ENCODE peak calls at places on chromosomes 6 and 20, in six cellular contexts. O is ovary, G is IMR-90, D is NB4, E is stomach, U is H1. I is an unnamed sample.

GRCh38 chr6:109687271-109687721 is 3.7 kb downstream of the AK9 start:
- DNase-seq in O (no peak), G (peak), D (peak), E (no peak), U (no peak), I (no peak)

GRCh38 chr6:127192911-127193503 is 73.7 kb upstream of the RNF146 start:
- DNase-seq in O (no peak), G (peak), D (peak), E (no peak), U (no peak), I (no peak)

GRCh38 chr20:40757087-40757486 is 68.1 kb upstream of the MAFB start:
- DNase-seq in O (no peak), G (no peak), D (no peak), E (no peak), U (no peak), I (no peak)

GRCh38 chr6:144474290-144474689 is 189.2 kb downstream of the UTRN start:
- DNase-seq in O (no peak), G (no peak), D (no peak), E (no peak), U (no peak), I (no peak)

GRCh38 chr6:63997727-63998126 is 362.1 kb downstream of the PHF3 start:
- DNase-seq in O (no peak), G (peak), D (no peak), E (no peak), U (no peak), I (no peak)

GRCh38 chr6:163417595-163417994 is 3.1 kb downstream of the QKI start:
- DNase-seq in O (no peak), G (no peak), D (peak), E (no peak), U (no peak), I (no peak)

GRCh38 chr6:148693882-148694484 is 52.8 kb upstream of the UST start:
- DNase-seq in O (no peak), G (no peak), D (peak), E (no peak), U (no peak), I (no peak)

GRCh38 chr6:135624402-135625297 is 127.1 kb upstream of the AHI1 start:
- DNase-seq in O (no peak), G (peak), D (no peak), E (no peak), U (no peak), I (no peak)

GRCh38 chr20:57568960-57569359 is 8.1 kb downstream of the PCK1 start:
- DNase-seq in O (no peak), G (no peak), D (no peak), E (no peak), U (no peak), I (no peak)

GRCh38 chr20:47148059-47148458 is 208.4 kb downstream of the ZMYND8 start:
- DNase-seq in O (no peak), G (no peak), D (no peak), E (no peak), U (no peak), I (no peak)

GRCh38 chr6:158399040-158399700 is 86.9 kb downstream of the TULP4 start:
- DNase-seq in O (no peak), G (no peak), D (no peak), E (no peak), U (no peak), I (no peak)

GRCh38 chr6:78253618-78254017 is 600.8 kb downstream of the MEI4 start:
- DNase-seq in O (no peak), G (no peak), D (no peak), E (no peak), U (no peak), I (no peak)

GRCh38 chr6:157080986-157081391 is 242.3 kb downstream of the TMEM242 start:
- DNase-seq in O (no peak), G (no peak), D (no peak), E (no peak), U (no peak), I (no peak)

GRCh38 chr6:133951881-133952814 is 876 bp upstream of the TBPL1 start:
- DNase-seq in O (peak), G (peak), D (peak), E (peak), U (no peak), I (peak)

GRCh38 chr6:124076336-124077048 is 272.8 kb downstream of the NKAIN2 start:
- DNase-seq in O (no peak), G (no peak), D (no peak), E (no peak), U (no peak), I (no peak)

GRCh38 chr6:82872092-82872635 is 193.5 kb downstream of the UBE3D start:
- DNase-seq in O (no peak), G (no peak), D (no peak), E (no peak), U (no peak), I (no peak)

GRCh38 chr20:32456869-32457421 is 98.8 kb downstream of the ASXL1 start:
- DNase-seq in O (peak), G (peak), D (peak), E (peak), U (no peak), I (no peak)

GRCh38 chr6:1244941-1245340 is 67.0 kb upstream of the FOXQ1 start:
- DNase-seq in O (no peak), G (no peak), D (no peak), E (no peak), U (no peak), I (no peak)

DNA sequence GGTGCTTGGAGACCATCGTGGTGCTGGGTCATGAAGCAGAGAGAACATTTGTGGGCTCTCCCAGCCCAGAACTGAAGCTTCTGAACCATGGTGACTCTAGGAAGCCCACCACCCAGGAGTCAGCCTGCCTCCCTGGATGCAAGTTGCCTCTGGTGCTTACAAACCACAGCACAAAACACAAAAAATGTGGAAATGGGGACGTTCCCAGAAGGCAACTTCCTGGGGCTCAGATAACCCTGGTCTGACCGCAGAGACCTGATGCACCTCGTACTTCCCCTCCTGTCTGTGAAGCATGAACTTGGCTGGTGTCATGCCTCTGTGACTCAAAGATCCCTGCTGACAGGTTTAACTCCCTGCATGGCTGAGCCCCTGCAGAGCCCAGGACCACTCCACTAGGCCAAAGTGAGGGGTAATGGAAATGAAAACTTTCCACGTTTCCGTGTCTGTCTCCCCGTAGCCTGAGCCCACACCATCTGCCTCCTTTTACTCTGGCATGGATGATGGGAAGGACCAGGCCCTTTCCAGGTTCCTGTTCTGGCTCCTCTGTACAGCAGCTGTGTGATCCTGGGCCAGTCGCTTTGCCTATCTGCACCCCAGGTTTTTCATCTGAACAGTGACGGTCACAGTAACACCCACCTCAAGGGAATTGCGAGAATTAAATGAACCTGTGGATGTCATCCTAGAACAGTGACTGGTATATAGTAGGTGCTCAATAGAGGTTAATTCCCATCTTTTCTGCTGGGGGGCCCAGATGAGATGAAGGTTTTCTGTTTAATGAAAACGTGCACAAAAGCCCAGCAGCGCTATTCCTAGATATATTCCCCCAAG is 57.7 kb downstream of the PPP1R16B start:
- DNase-seq in O (no peak), G (no peak), D (peak), E (no peak), U (no peak), I (peak)
- TF ChIP-seq POLR2A in O (no peak), G (no peak), D (no peak), E (no peak), U (no peak), I (no peak)

GRCh38 chr6:3742076-3742425 is 9.5 kb downstream of the PXDC1 start:
- DNase-seq in O (no peak), G (no peak), D (no peak), E (no peak), U (no peak), I (no peak)

GRCh38 chr6:3743541-3743940 is 8.0 kb downstream of the PXDC1 start:
- DNase-seq in O (no peak), G (no peak), D (no peak), E (no peak), U (no peak), I (peak)

GRCh38 chr6:3744211-3744900 is 7.2 kb downstream of the PXDC1 start:
- DNase-seq in O (no peak), G (no peak), D (no peak), E (no peak), U (no peak), I (peak)

GRCh38 chr6:3741477-3741871 is 10.0 kb downstream of the PXDC1 start:
- DNase-seq in O (no peak), G (no peak), D (no peak), E (no peak), U (no peak), I (peak)

GRCh38 chr6:3742426-3743344 is 8.8 kb downstream of the PXDC1 start:
- DNase-seq in O (peak), G (peak), D (peak), E (peak), U (peak), I (peak)
- TF ChIP-seq POLR2A in O (no peak), G (no peak), D (no peak), E (no peak), U (no peak), I (no peak)

GRCh38 chr6:44001318-44001868 is 125.9 kb downstream of the MRPL14 start:
- DNase-seq in O (no peak), G (no peak), D (peak), E (no peak), U (peak), I (no peak)
- TF ChIP-seq POLR2A in O (no peak), G (no peak), D (no peak), E (no peak), U (peak), I (no peak)

GRCh38 chr6:121436966-121437756 is 1.7 kb downstream of the GJA1 start:
- DNase-seq in O (peak), G (peak), D (peak), E (no peak), U (no peak), I (peak)
- TF ChIP-seq POLR2A in O (no peak), G (no peak), D (no peak), E (no peak), U (peak), I (no peak)

DNA sequence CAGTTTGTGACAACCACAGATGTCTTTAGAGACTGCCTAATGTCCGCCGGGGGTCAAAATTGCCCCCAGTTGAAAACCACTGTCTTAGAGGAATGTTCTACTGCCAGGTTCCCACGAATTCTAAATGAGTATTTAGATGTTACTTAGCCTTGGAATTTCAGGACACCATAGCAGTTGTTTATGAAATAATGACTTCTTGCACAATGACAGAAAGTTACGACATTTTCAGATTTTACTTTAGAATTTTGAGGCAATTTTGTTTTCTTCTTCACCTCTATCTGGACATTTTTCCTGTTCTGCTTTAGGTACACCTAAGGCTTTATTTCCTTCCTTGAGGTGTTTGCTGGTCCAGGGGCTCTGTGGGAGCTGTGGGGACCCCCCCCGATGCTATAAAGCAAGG is 83.4 kb downstream of the CCDC170 start:
- DNase-seq in O (no peak), G (no peak), D (no peak), E (no peak), U (no peak), I (no peak)
- TF ChIP-seq POLR2A in O (no peak), G (no peak), D (no peak), E (no peak), U (no peak), I (no peak)

GRCh38 chr6:88965691-88966090 is 2.3 kb upstream of the RNGTT start:
- DNase-seq in O (no peak), G (no peak), D (no peak), E (no peak), U (no peak), I (no peak)

GRCh38 chr6:88964509-88964908 is 1.1 kb upstream of the RNGTT start:
- DNase-seq in O (no peak), G (no peak), D (peak), E (no peak), U (no peak), I (no peak)

GRCh38 chr6:88967891-88968290 is 4.5 kb upstream of the RNGTT start:
- DNase-seq in O (no peak), G (no peak), D (no peak), E (no peak), U (no peak), I (no peak)

GRCh38 chr6:88958842-88959241 is 4.6 kb downstream of the RNGTT start:
- DNase-seq in O (no peak), G (no peak), D (no peak), E (no peak), U (no peak), I (no peak)

DNA sequence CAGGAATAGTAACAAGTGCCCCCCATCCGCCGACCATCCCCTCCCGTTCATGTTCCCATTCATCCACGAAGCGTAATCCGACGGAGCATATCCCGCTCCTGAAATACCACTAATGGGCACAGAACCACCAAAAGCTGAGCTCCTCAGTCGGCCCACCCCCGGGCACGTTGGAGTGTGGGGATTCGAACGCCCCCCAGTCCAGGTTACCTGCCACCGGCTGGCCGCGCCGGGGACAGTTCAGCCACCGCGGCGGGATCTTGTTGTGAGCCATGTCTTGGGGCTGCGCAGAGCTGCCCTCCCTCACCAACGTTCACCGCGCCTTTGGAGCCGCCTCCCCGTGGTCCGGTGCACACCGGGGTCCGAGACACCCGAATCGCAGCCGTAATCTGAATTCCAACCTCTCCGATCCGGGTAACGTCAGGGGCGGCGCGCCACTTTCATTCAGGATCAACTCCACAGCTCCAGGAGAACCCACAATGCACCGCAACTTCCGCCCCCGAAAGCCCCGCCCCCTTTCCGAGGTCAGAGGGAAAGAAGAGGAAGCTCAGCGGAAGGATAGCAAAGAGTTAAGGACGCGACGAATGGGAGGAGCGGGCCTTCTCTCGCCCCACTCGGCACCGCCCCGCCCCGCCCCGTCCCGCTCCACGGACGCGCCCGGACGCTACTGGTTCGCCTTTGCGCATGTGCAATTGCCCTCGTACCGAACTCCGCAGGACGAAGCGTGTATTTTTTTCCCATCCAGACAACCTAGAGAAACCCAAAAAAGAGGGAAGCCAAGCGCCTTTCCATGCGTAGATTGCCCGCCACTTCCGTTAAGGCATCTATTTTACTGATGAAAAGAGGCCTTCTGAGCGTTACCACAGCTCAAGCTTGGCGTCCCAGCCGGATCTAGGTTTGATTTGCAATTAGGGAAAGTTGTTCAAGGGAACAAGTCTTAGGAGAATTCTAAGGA is at the start of gene RNGTT:
- DNase-seq in O (peak), G (peak), D (peak), E (peak), U (peak), I (peak)
- TF ChIP-seq POLR2A in O (no peak), G (peak), D (peak), E (no peak), U (peak), I (peak)

GRCh38 chr20:45462711-45463110 is 6.8 kb upstream of the WFDC2 start:
- DNase-seq in O (no peak), G (no peak), D (no peak), E (no peak), U (no peak), I (no peak)
- TF ChIP-seq POLR2A in O (no peak), G (no peak), D (no peak), E (no peak), U (no peak), I (no peak)

GRCh38 chr6:137810554-137811120 is 56.4 kb upstream of the TNFAIP3 start:
- DNase-seq in O (no peak), G (no peak), D (peak), E (no peak), U (no peak), I (no peak)

GRCh38 chr6:137808836-137809315 is 58.2 kb upstream of the TNFAIP3 start:
- DNase-seq in O (no peak), G (no peak), D (peak), E (no peak), U (no peak), I (no peak)

GRCh38 chr6:137811912-137812553 is 55.0 kb upstream of the TNFAIP3 start:
- DNase-seq in O (no peak), G (no peak), D (peak), E (no peak), U (no peak), I (no peak)

GRCh38 chr6:137813308-137813707 is 53.8 kb upstream of the TNFAIP3 start:
- DNase-seq in O (no peak), G (peak), D (no peak), E (no peak), U (no peak), I (no peak)

GRCh38 chr6:137811121-137811911 is 55.7 kb upstream of the TNFAIP3 start:
- DNase-seq in O (no peak), G (peak), D (peak), E (peak), U (no peak), I (peak)
- TF ChIP-seq POLR2A in O (no peak), G (no peak), D (peak), E (no peak), U (no peak), I (peak)

DNA sequence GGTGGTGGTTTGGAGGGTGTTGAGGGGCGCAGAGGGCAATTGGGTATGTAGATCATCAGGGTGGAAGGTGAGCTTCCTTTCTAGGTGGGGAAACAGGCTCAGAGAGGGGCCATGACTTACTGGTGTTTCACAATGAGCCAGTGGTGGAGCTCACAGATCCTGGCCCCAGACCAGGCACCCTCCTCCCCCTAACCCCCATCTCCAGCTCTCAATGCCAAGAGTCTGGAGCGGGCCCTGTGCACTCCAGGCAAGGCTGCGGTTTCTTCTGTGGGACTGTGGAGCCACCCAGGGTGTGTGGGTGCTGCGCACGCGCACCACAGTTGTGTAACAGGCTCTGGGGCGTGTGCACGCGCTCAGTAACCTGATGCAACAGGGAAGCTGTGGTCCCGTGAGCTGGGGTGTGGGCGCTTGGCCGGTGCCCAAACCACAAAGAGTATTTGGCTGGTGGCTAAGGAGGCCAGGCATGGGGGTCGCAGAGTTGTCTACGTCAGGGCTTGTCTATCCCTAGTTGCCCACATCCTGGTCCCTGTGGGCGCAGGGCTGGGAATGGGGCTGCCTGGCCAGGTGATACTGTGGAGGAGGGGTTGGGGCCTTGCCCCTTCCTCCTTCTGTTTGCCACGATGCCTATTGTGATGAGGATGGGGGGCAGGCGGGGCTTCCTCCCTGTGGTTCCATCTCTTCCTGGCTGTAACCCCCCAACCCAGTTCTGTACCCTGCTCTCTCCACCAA is 37.5 kb upstream of the MRPS18A start:
- DNase-seq in O (peak), G (peak), D (peak), E (peak), U (no peak), I (peak)
- TF ChIP-seq POLR2A in O (no peak), G (no peak), D (no peak), E (no peak), U (no peak), I (peak)

DNA sequence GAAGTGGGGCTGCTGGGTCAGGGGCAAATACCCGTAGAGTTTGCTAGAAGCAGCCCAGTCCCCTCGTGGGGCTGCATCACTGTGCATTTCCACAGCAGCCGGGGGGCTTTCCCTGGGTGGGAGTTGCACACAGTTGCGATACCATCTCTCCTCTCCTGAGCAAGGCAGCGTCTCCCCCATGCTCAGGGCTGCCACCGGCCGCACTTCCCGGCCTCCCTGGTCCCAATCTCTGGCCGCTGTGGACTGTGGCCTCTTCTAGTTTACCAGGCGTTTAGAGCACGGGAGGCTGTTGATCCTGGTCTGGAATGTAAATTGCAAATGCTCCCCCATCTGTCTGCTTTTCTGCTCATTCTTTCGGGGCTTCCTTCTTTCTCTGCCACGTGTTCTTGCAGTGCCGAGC is 31.1 kb downstream of the OSBPL2 start:
- DNase-seq in O (no peak), G (no peak), D (no peak), E (no peak), U (no peak), I (no peak)
- TF ChIP-seq POLR2A in O (no peak), G (no peak), D (no peak), E (no peak), U (no peak), I (no peak)